ENCODE peak calls at places on chromosomes 2 and 18, in ten cellular contexts. E is tibial nerve, B is adrenal gland, C is body of pancreas, N is spleen, A is right lobe of liver, R is Peyer's patch, J is A549, T is H54, U is GM12892. S is an unnamed sample.

GRCh38 chr2:113114224-113114945 is 13.0 kb upstream of the IL1RN start:
- DNase-seq in E (no peak), B (no peak), C (no peak), N (no peak), A (no peak), R (no peak), J (no peak), T (no peak), U (no peak), S (no peak)

GRCh38 chr18:40672590-40672989 is 1282.4 kb upstream of the PIK3C3 start:
- DNase-seq in E (no peak), B (no peak), C (no peak), N (no peak), A (no peak), R (no peak), J (no peak), T (no peak), U (no peak), S (no peak)

GRCh38 chr18:51009071-51009470 is 20.9 kb upstream of the SMAD4 start:
- DNase-seq in E (no peak), B (no peak), C (no peak), N (no peak), A (no peak), R (no peak), J (no peak), T (no peak), U (no peak), S (no peak)

GRCh38 chr2:145752091-145752806 is 1232.3 kb upstream of the ZEB2 start:
- DNase-seq in E (peak), B (peak), C (peak), N (no peak), A (no peak), R (no peak), J (peak), T (no peak), U (no peak), S (no peak)

GRCh38 chr2:155841442-155841841 is 491.1 kb downstream of the NR4A2 start:
- DNase-seq in E (no peak), B (no peak), C (no peak), N (no peak), A (no peak), R (no peak), J (no peak), T (no peak), U (no peak), S (no peak)

GRCh38 chr18:23269931-23270330 is 134.6 kb downstream of the CABLES1 start:
- DNase-seq in E (no peak), B (no peak), C (no peak), N (no peak), A (no peak), R (no peak), J (no peak), T (no peak), U (no peak), S (no peak)

GRCh38 chr2:53670351-53670750 is 97.3 kb upstream of the CHAC2 start:
- DNase-seq in E (no peak), B (no peak), C (no peak), N (no peak), A (no peak), R (no peak), J (no peak), T (no peak), U (no peak), S (no peak)

GRCh38 chr2:71748227-71748626 is 294.9 kb downstream of the DYSF start:
- DNase-seq in E (no peak), B (no peak), C (peak), N (no peak), A (no peak), R (no peak), J (no peak), T (peak), U (no peak), S (peak)

GRCh38 chr2:51153236-51153635 is 121.3 kb upstream of the NRXN1 start:
- DNase-seq in E (no peak), B (no peak), C (no peak), N (no peak), A (no peak), R (no peak), J (no peak), T (no peak), U (no peak), S (no peak)

GRCh38 chr2:215015421-215015820 is 123.0 kb downstream of the ABCA12 start:
- DNase-seq in E (no peak), B (no peak), C (no peak), N (no peak), A (no peak), R (no peak), J (no peak), T (no peak), U (no peak), S (no peak)

GRCh38 chr18:31931886-31932240 is 11.1 kb downstream of the TRAPPC8 start:
- DNase-seq in E (no peak), B (no peak), C (no peak), N (no peak), A (no peak), R (no peak), J (no peak), T (no peak), U (no peak), S (no peak)

GRCh38 chr2:176583530-176584101 is 314.4 kb downstream of the MTX2 start:
- DNase-seq in E (no peak), B (no peak), C (no peak), N (no peak), A (no peak), R (no peak), J (no peak), T (no peak), U (no peak), S (no peak)

DNA sequence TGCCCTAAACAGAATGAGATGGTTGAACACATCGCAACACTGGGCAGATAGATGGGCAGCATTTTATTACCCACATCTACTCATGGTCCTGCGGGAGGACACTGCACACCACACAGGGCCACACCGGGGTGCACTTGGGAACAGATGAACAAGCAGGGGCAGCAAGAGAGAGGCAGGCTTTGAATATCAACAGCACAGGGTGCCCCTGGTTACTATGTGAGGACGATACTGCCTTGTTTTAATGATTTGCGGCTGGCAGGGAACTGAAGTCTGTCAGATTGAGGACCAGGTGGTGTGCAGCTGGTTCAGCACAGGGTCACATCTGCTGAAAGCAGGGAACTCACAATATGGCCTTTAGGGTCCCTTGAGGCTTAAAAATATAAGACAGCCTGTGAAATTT is 195.7 kb downstream of the PIEZO2 start:
- DNase-seq in E (no peak), B (no peak), C (no peak), N (no peak), A (no peak), R (no peak), J (no peak), T (no peak), U (no peak), S (no peak)
- TF ChIP-seq POLR2A in E (no peak), B (no peak), C (no peak), N (no peak), A (no peak), R (no peak), J (no peak), T (no peak), U (peak), S (no peak)

GRCh38 chr2:239329972-239330572 is 70.7 kb downstream of the HDAC4 start:
- DNase-seq in E (no peak), B (peak), C (peak), N (no peak), A (peak), R (peak), J (no peak), T (no peak), U (no peak), S (peak)

GRCh38 chr2:239327536-239328305 is 73.1 kb downstream of the HDAC4 start:
- DNase-seq in E (no peak), B (peak), C (peak), N (no peak), A (no peak), R (peak), J (no peak), T (no peak), U (no peak), S (no peak)

GRCh38 chr2:239326831-239327535 is 73.8 kb downstream of the HDAC4 start:
- DNase-seq in E (no peak), B (peak), C (peak), N (no peak), A (no peak), R (peak), J (no peak), T (peak), U (no peak), S (peak)

GRCh38 chr2:239329284-239329971 is 71.4 kb downstream of the HDAC4 start:
- DNase-seq in E (no peak), B (peak), C (peak), N (no peak), A (no peak), R (peak), J (no peak), T (no peak), U (no peak), S (peak)

DNA sequence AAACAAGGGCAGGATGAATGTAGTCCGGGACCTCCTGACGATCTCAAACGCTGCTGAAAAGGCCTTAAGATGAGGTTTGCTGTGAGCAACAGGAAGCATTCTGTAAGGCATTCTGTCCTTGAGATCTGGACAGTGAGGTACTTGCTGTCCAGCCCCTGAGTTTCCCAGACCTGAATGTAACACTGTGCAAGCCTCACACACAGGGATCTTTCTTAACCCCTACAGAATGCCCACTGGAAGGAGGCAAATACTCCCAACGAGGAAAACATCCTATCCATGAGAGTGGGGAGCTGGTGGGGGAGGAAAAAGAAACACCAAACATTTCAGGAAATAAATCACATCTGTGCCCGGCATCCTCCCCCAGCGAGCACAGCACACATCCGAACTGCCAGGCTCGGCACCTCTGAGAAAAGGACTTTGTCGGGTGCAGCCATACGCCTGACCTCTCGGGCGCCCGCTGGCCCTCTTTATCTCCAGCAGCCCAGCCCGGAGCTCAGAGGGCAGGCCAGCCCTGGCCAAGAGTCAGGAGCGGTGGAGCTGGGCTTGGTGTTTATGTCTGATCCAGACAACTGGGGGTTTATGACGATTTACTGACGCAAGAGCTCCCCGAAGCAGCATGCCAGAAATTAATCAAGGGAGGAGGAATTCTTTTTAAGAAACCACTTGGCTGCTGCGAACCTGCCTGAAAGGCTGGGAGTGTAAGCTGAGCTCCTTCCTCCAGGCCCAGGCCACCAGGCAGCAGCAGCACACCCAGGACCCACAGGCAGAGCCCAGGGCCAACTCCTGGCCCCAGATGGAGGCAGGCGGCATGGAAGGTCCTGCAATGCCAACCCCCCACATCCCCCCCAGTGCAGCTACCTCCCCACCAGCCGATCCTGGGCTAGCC is 72.3 kb downstream of the HDAC4 start:
- DNase-seq in E (peak), B (peak), C (peak), N (no peak), A (peak), R (peak), J (no peak), T (no peak), U (no peak), S (peak)
- TF ChIP-seq POLR2A in E (no peak), B (peak), C (no peak), N (no peak), A (no peak), R (no peak), J (no peak), T (no peak), U (no peak), S (no peak)

DNA sequence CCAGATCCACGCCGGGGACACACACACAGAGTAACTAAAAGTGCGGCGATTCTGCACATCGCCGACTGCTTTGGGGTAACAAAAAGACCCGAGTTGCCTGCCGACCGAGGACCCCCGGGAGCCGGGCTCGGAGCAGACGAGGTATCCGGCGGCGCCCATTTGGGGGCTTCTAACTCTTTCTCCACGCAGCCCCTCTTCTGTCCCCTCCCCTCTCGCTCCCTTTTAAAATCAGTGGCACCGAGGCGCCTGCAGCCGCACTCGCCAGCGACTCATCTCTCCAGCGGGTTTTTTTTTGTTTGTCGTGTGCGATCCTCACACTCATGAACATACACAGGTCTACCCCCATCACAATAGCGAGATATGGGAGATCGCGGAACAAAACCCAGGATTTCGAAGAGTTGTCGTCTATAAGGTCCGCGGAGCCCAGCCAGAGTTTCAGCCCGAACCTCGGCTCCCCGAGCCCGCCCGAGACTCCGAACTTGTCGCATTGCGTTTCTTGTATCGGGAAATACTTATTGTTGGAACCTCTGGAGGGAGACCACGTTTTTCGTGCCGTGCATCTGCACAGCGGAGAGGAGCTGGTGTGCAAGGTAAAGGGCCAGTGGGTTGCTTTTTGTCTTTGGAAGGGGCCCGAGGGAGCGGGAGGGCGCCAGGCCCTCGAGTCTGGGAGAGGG is 1.4 kb downstream of the TRIB2 start:
- DNase-seq in E (no peak), B (peak), C (peak), N (peak), A (no peak), R (peak), J (peak), T (no peak), U (no peak), S (no peak)
- TF ChIP-seq POLR2A in E (no peak), B (peak), C (no peak), N (no peak), A (no peak), R (no peak), J (no peak), T (no peak), U (no peak), S (no peak)

DNA sequence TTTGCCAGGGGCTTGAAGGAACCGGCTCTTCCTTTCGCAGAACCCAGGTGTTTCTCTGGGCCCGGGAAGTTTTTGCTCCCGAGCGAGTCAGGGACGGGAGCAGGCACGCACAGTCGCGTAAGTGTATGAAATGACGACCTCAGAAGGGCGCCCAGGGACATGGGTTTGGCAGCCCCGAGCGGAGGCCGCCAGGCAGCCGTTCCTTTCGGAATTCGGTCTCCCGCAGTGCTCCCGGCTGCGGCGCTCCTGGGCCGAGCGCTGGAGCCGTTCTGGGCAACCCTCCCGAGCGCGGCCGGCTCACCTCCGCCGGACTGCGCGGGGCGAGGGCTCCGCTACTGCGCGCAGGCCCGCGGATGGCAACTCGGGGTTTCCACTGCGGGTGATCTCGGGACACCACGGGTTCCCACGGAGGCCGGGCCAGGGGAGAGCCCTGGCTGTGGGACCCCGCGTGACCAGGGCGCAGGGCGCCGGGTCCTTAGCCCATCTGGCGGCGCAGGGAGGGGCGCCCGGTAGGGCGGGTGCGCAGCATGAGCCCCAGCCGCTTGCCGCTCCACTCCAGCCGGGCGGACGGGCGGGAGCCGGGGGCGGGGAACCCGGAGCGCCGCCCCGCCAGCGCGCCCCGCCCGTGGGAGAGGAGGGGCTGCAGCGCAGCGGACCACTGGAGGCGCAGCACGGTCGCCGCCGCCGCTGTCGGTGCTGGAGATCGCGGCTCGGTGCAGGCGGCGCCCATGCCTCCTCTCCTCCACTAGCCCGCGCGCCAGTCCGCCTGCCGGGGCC is at the start of gene OSBPL6:
- DNase-seq in E (peak), B (peak), C (peak), N (peak), A (peak), R (peak), J (peak), T (peak), U (peak), S (peak)
- TF ChIP-seq POLR2A in E (peak), B (peak), C (peak), N (no peak), A (peak), R (peak), J (peak), T (peak), U (no peak), S (peak)

GRCh38 chr2:27376151-27376865 is 4.2 kb downstream of the ZNF513 start:
- DNase-seq in E (no peak), B (no peak), C (no peak), N (no peak), A (no peak), R (no peak), J (no peak), T (no peak), U (no peak), S (no peak)
- TF ChIP-seq POLR2A in E (no peak), B (no peak), C (no peak), N (no peak), A (no peak), R (no peak), J (no peak), T (no peak), U (no peak), S (no peak)

GRCh38 chr2:30425326-30425725 is 21.7 kb upstream of the LCLAT1 start:
- DNase-seq in E (no peak), B (no peak), C (no peak), N (no peak), A (no peak), R (no peak), J (no peak), T (no peak), U (no peak), S (no peak)
- TF ChIP-seq POLR2A in E (no peak), B (no peak), C (no peak), N (no peak), A (no peak), R (no peak), J (no peak), T (no peak), U (no peak), S (no peak)

GRCh38 chr2:152650768-152651371 is 66.4 kb downstream of the PRPF40A start:
- DNase-seq in E (no peak), B (no peak), C (no peak), N (no peak), A (no peak), R (no peak), J (no peak), T (no peak), U (no peak), S (no peak)
- TF ChIP-seq POLR2A in E (no peak), B (no peak), C (no peak), N (no peak), A (no peak), R (no peak), J (no peak), T (no peak), U (no peak), S (no peak)

DNA sequence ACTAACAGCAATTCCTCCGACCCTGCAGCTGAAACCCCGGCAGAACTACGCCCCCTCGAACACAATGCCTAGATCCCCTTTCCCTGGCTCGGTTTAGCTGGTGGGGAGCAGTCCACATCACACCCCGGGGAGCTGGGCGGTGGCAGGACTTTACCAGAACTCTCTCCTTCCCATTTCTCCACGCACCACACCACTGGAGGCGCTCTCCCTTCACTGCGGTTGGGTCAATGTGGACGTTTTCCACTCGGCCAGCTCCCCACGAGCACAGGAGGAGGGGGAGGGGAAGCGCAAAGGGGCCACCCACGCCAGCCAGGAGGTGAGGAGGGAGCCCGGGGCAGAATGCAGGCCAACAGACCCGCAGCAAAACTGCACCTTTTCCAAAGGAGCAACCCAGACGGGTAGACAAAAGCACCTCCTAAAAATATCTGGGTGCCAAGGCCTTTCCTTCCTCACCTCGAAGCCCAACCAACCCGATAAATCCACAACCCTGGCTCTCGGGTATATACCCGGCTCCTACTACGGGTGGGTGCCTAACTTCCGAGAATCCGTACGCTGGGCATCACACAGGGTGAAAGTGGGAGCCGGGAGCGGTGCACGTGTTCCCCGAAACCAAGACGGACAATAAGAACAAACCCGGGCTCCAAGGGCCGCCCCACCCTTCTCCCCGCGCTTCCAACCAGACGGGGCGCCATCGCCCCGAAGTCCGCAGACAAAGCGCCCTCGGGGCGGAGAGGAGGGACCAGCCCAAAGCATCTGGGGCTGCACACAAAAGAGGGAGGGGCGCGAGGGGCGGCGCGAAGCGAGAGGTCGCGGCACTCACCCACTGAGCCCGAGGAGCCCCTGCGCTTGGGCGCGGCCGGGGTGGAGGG is 1.1 kb downstream of the RTN4 start:
- DNase-seq in E (peak), B (peak), C (peak), N (peak), A (peak), R (peak), J (peak), T (no peak), U (peak), S (peak)
- TF ChIP-seq POLR2A in E (peak), B (peak), C (peak), N (no peak), A (peak), R (peak), J (peak), T (peak), U (no peak), S (no peak)